ENCODE peak calls at places on chromosomes 5 and 9, in six cellular contexts. One of them, this sample, is unnamed.

GRCh38 chr9:36772449-36773370 is 200.0 kb downstream of the MELK start:
- DNase-seq in fibroblast of lung: peak; percentile 23
- DNase-seq in CD4-positive, CD25-positive, alpha-beta regulatory T cell: no peak
- DNase-seq in GM23248: peak; percentile 51
- DNase-seq in gastrocnemius medialis: no peak
- DNase-seq in heart left ventricle: no peak
- DNase-seq in this sample: peak; percentile 40

GRCh38 chr5:7869474-7870136 is 657 bp downstream of the MTRR start:
- DNase-seq in CD4-positive, CD25-positive, alpha-beta regulatory T cell: peak; percentile 56
- DNase-seq in GM23248: peak; percentile 69
- DNase-seq in fibroblast of lung: no peak
- DNase-seq in heart left ventricle: peak; percentile 24
- DNase-seq in gastrocnemius medialis: no peak
- DNase-seq in this sample: peak; percentile 31

GRCh38 chr5:180105827-180106312 is 34.3 kb upstream of the RNF130 start:
- DNase-seq in GM23248: peak; percentile 12
- DNase-seq in CD4-positive, CD25-positive, alpha-beta regulatory T cell: no peak
- DNase-seq in gastrocnemius medialis: no peak
- DNase-seq in heart left ventricle: no peak
- DNase-seq in fibroblast of lung: peak; percentile 28
- DNase-seq in this sample: no peak

GRCh38 chr5:146510528-146510927 is 5.5 kb downstream of the GPR151 start:
- DNase-seq in GM23248: peak; percentile 70
- DNase-seq in heart left ventricle: no peak
- DNase-seq in gastrocnemius medialis: no peak
- DNase-seq in CD4-positive, CD25-positive, alpha-beta regulatory T cell: no peak
- DNase-seq in fibroblast of lung: peak; percentile 66
- DNase-seq in this sample: peak; percentile 16

GRCh38 chr9:136945333-136946227 is 537 bp downstream of the C8G start:
- DNase-seq in GM23248: no peak
- DNase-seq in heart left ventricle: no peak
- DNase-seq in gastrocnemius medialis: no peak
- DNase-seq in CD4-positive, CD25-positive, alpha-beta regulatory T cell: no peak
- DNase-seq in fibroblast of lung: no peak
- DNase-seq in this sample: no peak

GRCh38 chr5:115586525-115587146 is 15.6 kb downstream of the TICAM2 start:
- DNase-seq in GM23248: peak; percentile 77
- DNase-seq in fibroblast of lung: peak; percentile 71
- DNase-seq in gastrocnemius medialis: no peak
- DNase-seq in CD4-positive, CD25-positive, alpha-beta regulatory T cell: peak; percentile 23
- DNase-seq in heart left ventricle: no peak
- DNase-seq in this sample: no peak

GRCh38 chr5:75666801-75667200 is 50.4 kb downstream of the POC5 start:
- DNase-seq in fibroblast of lung: no peak
- DNase-seq in gastrocnemius medialis: no peak
- DNase-seq in heart left ventricle: no peak
- DNase-seq in CD4-positive, CD25-positive, alpha-beta regulatory T cell: no peak
- DNase-seq in GM23248: no peak
- DNase-seq in this sample: no peak

GRCh38 chr9:126793686-126794417 is 11.0 kb upstream of the ZBTB43 start:
- DNase-seq in CD4-positive, CD25-positive, alpha-beta regulatory T cell: no peak
- DNase-seq in fibroblast of lung: no peak
- DNase-seq in GM23248: no peak
- DNase-seq in heart left ventricle: peak; percentile 17
- DNase-seq in gastrocnemius medialis: no peak
- DNase-seq in this sample: peak; percentile 93

GRCh38 chr9:4489562-4489918 is 728 bp upstream of the SLC1A1 start:
- DNase-seq in gastrocnemius medialis: no peak
- DNase-seq in CD4-positive, CD25-positive, alpha-beta regulatory T cell: no peak
- DNase-seq in GM23248: peak; percentile 74
- DNase-seq in heart left ventricle: peak; percentile 25
- DNase-seq in fibroblast of lung: peak; percentile 13
- DNase-seq in this sample: no peak

GRCh38 chr5:14165375-14166091 is 22.4 kb downstream of the TRIO start:
- DNase-seq in heart left ventricle: no peak
- DNase-seq in gastrocnemius medialis: no peak
- DNase-seq in GM23248: peak; percentile 78
- DNase-seq in fibroblast of lung: peak; percentile 61
- DNase-seq in CD4-positive, CD25-positive, alpha-beta regulatory T cell: no peak
- DNase-seq in this sample: peak; percentile 84

GRCh38 chr9:95506692-95507455 is 9.9 kb downstream of the PTCH1 start:
- DNase-seq in fibroblast of lung: peak; percentile 61
- DNase-seq in GM23248: peak; percentile 82
- DNase-seq in heart left ventricle: peak; percentile 50
- DNase-seq in gastrocnemius medialis: peak; percentile 22
- DNase-seq in CD4-positive, CD25-positive, alpha-beta regulatory T cell: no peak
- DNase-seq in this sample: peak; percentile 67

GRCh38 chr5:10317825-10318682 is 10.4 kb upstream of the CMBL start:
- DNase-seq in heart left ventricle: no peak
- DNase-seq in GM23248: no peak
- DNase-seq in gastrocnemius medialis: peak; percentile 55
- DNase-seq in CD4-positive, CD25-positive, alpha-beta regulatory T cell: no peak
- DNase-seq in fibroblast of lung: no peak
- DNase-seq in this sample: peak; percentile 9

GRCh38 chr9:130111805-130112204 is 58.1 kb downstream of the GPR107 start:
- DNase-seq in fibroblast of lung: no peak
- DNase-seq in CD4-positive, CD25-positive, alpha-beta regulatory T cell: no peak
- DNase-seq in gastrocnemius medialis: no peak
- DNase-seq in heart left ventricle: no peak
- DNase-seq in GM23248: no peak
- DNase-seq in this sample: no peak

GRCh38 chr5:169300468-169301385 is at the start of gene SLIT3:
- DNase-seq in CD4-positive, CD25-positive, alpha-beta regulatory T cell: no peak
- DNase-seq in gastrocnemius medialis: peak; percentile 46
- DNase-seq in heart left ventricle: peak; percentile 77
- DNase-seq in fibroblast of lung: peak; percentile 70
- DNase-seq in GM23248: peak; percentile 96
- DNase-seq in this sample: peak; percentile 86

GRCh38 chr9:135920973-135921585 is 13.7 kb upstream of the CAMSAP1 start:
- DNase-seq in fibroblast of lung: no peak
- DNase-seq in gastrocnemius medialis: peak; percentile 19
- DNase-seq in heart left ventricle: no peak
- DNase-seq in CD4-positive, CD25-positive, alpha-beta regulatory T cell: no peak
- DNase-seq in GM23248: no peak
- DNase-seq in this sample: no peak

GRCh38 chr9:70081120-70081495 is 37.5 kb downstream of the MAMDC2 start:
- DNase-seq in fibroblast of lung: peak; percentile 65
- DNase-seq in CD4-positive, CD25-positive, alpha-beta regulatory T cell: no peak
- DNase-seq in GM23248: peak; percentile 44
- DNase-seq in heart left ventricle: peak; percentile 24
- DNase-seq in gastrocnemius medialis: no peak
- DNase-seq in this sample: peak; percentile 64
- H3K4me1 ChIP-seq in fibroblast of lung: peaks cover 3% of the 10 kb centered on the region
- H3K4me1 ChIP-seq in CD4-positive, CD25-positive, alpha-beta regulatory T cell: no peaks in the 10 kb centered on the region
- H3K4me1 ChIP-seq in GM23248: peaks cover 6% of the 10 kb centered on the region
- H3K4me1 ChIP-seq in heart left ventricle: no peaks in the 10 kb centered on the region
- H3K4me1 ChIP-seq in gastrocnemius medialis: peaks cover 19% of the 10 kb centered on the region
- H3K4me1 ChIP-seq in this sample: peaks cover 28% of the 10 kb centered on the region

GRCh38 chr5:173835662-173836061 is 52.5 kb upstream of the CPEB4 start:
- DNase-seq in CD4-positive, CD25-positive, alpha-beta regulatory T cell: no peak
- DNase-seq in GM23248: peak; percentile 34
- DNase-seq in heart left ventricle: no peak
- DNase-seq in fibroblast of lung: no peak
- DNase-seq in gastrocnemius medialis: peak; percentile 88
- DNase-seq in this sample: no peak
- H3K4me1 ChIP-seq in CD4-positive, CD25-positive, alpha-beta regulatory T cell: no peaks in the 10 kb centered on the region
- H3K4me1 ChIP-seq in GM23248: no peaks in the 10 kb centered on the region
- H3K4me1 ChIP-seq in heart left ventricle: no peaks in the 10 kb centered on the region
- H3K4me1 ChIP-seq in fibroblast of lung: no peaks in the 10 kb centered on the region
- H3K4me1 ChIP-seq in gastrocnemius medialis: peaks cover 39% of the 10 kb centered on the region
- H3K4me1 ChIP-seq in this sample: no peaks in the 10 kb centered on the region

GRCh38 chr5:74352256-74352655 is 288.3 kb downstream of the ENC1 start:
- DNase-seq in heart left ventricle: no peak
- DNase-seq in GM23248: peak; percentile 22
- DNase-seq in gastrocnemius medialis: no peak
- DNase-seq in CD4-positive, CD25-positive, alpha-beta regulatory T cell: no peak
- DNase-seq in fibroblast of lung: no peak
- DNase-seq in this sample: no peak
- H3K4me1 ChIP-seq in heart left ventricle: no peaks in the 10 kb centered on the region
- H3K4me1 ChIP-seq in GM23248: no peaks in the 10 kb centered on the region
- H3K4me1 ChIP-seq in gastrocnemius medialis: no peaks in the 10 kb centered on the region
- H3K4me1 ChIP-seq in CD4-positive, CD25-positive, alpha-beta regulatory T cell: no peaks in the 10 kb centered on the region
- H3K4me1 ChIP-seq in fibroblast of lung: no peaks in the 10 kb centered on the region
- H3K4me1 ChIP-seq in this sample: peaks cover 3% of the 10 kb centered on the region

GRCh38 chr9:127972316-127972871 is 8.4 kb downstream of the EEIG1 start:
- DNase-seq in CD4-positive, CD25-positive, alpha-beta regulatory T cell: no peak
- DNase-seq in gastrocnemius medialis: peak; percentile 62
- DNase-seq in heart left ventricle: peak; percentile 59
- DNase-seq in GM23248: no peak
- DNase-seq in fibroblast of lung: no peak
- DNase-seq in this sample: no peak
- H3K4me1 ChIP-seq in CD4-positive, CD25-positive, alpha-beta regulatory T cell: peaks cover 98% of the 10 kb centered on the region
- H3K4me1 ChIP-seq in gastrocnemius medialis: peaks cover 78% of the 10 kb centered on the region
- H3K4me1 ChIP-seq in heart left ventricle: peaks cover 77% of the 10 kb centered on the region
- H3K4me1 ChIP-seq in GM23248: peaks cover 53% of the 10 kb centered on the region
- H3K4me1 ChIP-seq in fibroblast of lung: peaks cover 43% of the 10 kb centered on the region
- H3K4me1 ChIP-seq in this sample: peaks cover 46% of the 10 kb centered on the region

DNA sequence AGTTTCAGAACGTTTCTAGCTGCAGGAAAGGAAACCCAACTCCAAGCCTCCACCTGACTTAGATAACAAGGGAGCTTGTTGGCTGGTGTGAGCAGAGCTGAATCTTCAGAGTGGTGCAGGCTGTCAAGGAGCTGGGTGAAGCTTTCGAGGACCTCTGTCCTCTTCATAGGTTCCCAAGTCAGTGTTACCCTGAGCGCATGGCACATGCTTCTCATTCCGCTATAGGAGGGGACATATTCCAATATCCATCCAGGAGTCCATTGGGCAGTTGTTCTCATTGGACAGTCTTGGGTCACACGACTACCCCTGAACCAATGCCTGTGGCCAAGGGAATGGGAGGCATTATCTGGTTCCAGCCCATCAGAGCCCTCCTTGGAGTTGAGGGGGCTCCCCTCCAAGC is 50.3 kb downstream of the DUSP1 start:
- DNase-seq in heart left ventricle: no peak
- DNase-seq in CD4-positive, CD25-positive, alpha-beta regulatory T cell: no peak
- DNase-seq in fibroblast of lung: no peak
- DNase-seq in gastrocnemius medialis: no peak
- DNase-seq in GM23248: no peak
- DNase-seq in this sample: no peak
- H3K4me1 ChIP-seq in heart left ventricle: peaks cover 13% of the 10 kb centered on the region
- H3K4me1 ChIP-seq in CD4-positive, CD25-positive, alpha-beta regulatory T cell: no peaks in the 10 kb centered on the region
- H3K4me1 ChIP-seq in fibroblast of lung: no peaks in the 10 kb centered on the region
- H3K4me1 ChIP-seq in gastrocnemius medialis: peaks cover 12% of the 10 kb centered on the region
- H3K4me1 ChIP-seq in GM23248: peaks cover 14% of the 10 kb centered on the region
- H3K4me1 ChIP-seq in this sample: no peaks in the 10 kb centered on the region

GRCh38 chr5:55030676-55031445 is 6.8 kb downstream of the GZMK start:
- DNase-seq in gastrocnemius medialis: no peak
- DNase-seq in heart left ventricle: no peak
- DNase-seq in GM23248: no peak
- DNase-seq in fibroblast of lung: no peak
- DNase-seq in CD4-positive, CD25-positive, alpha-beta regulatory T cell: no peak
- DNase-seq in this sample: no peak

GRCh38 chr5:55030220-55030619 is 6.2 kb downstream of the GZMK start:
- DNase-seq in gastrocnemius medialis: no peak
- DNase-seq in CD4-positive, CD25-positive, alpha-beta regulatory T cell: no peak
- DNase-seq in heart left ventricle: no peak
- DNase-seq in GM23248: no peak
- DNase-seq in fibroblast of lung: no peak
- DNase-seq in this sample: no peak

GRCh38 chr5:55027589-55027988 is 3.5 kb downstream of the GZMK start:
- DNase-seq in GM23248: no peak
- DNase-seq in heart left ventricle: no peak
- DNase-seq in gastrocnemius medialis: no peak
- DNase-seq in CD4-positive, CD25-positive, alpha-beta regulatory T cell: peak; percentile 86
- DNase-seq in fibroblast of lung: no peak
- DNase-seq in this sample: no peak

GRCh38 chr5:55033568-55033967 is 9.5 kb downstream of the GZMK start:
- DNase-seq in heart left ventricle: no peak
- DNase-seq in fibroblast of lung: no peak
- DNase-seq in CD4-positive, CD25-positive, alpha-beta regulatory T cell: no peak
- DNase-seq in GM23248: no peak
- DNase-seq in gastrocnemius medialis: no peak
- DNase-seq in this sample: no peak

GRCh38 chr5:55031492-55031891 is 7.4 kb downstream of the GZMK start:
- DNase-seq in GM23248: peak; percentile 12
- DNase-seq in CD4-positive, CD25-positive, alpha-beta regulatory T cell: no peak
- DNase-seq in fibroblast of lung: no peak
- DNase-seq in gastrocnemius medialis: no peak
- DNase-seq in heart left ventricle: no peak
- DNase-seq in this sample: no peak
- H3K4me1 ChIP-seq in GM23248: peaks cover 7% of the 10 kb centered on the region
- H3K4me1 ChIP-seq in CD4-positive, CD25-positive, alpha-beta regulatory T cell: peaks cover 17% of the 10 kb centered on the region
- H3K4me1 ChIP-seq in fibroblast of lung: no peaks in the 10 kb centered on the region
- H3K4me1 ChIP-seq in gastrocnemius medialis: no peaks in the 10 kb centered on the region
- H3K4me1 ChIP-seq in heart left ventricle: no peaks in the 10 kb centered on the region
- H3K4me1 ChIP-seq in this sample: no peaks in the 10 kb centered on the region

GRCh38 chr5:107474361-107474723 is 196.4 kb downstream of the EFNA5 start:
- DNase-seq in CD4-positive, CD25-positive, alpha-beta regulatory T cell: no peak
- DNase-seq in GM23248: no peak
- DNase-seq in fibroblast of lung: no peak
- DNase-seq in gastrocnemius medialis: no peak
- DNase-seq in heart left ventricle: no peak
- DNase-seq in this sample: no peak
- H3K4me1 ChIP-seq in CD4-positive, CD25-positive, alpha-beta regulatory T cell: peaks cover 16% of the 10 kb centered on the region
- H3K4me1 ChIP-seq in GM23248: peaks cover 9% of the 10 kb centered on the region
- H3K4me1 ChIP-seq in fibroblast of lung: peaks cover 4% of the 10 kb centered on the region
- H3K4me1 ChIP-seq in gastrocnemius medialis: no peaks in the 10 kb centered on the region
- H3K4me1 ChIP-seq in heart left ventricle: no peaks in the 10 kb centered on the region
- H3K4me1 ChIP-seq in this sample: peaks cover 45% of the 10 kb centered on the region

DNA sequence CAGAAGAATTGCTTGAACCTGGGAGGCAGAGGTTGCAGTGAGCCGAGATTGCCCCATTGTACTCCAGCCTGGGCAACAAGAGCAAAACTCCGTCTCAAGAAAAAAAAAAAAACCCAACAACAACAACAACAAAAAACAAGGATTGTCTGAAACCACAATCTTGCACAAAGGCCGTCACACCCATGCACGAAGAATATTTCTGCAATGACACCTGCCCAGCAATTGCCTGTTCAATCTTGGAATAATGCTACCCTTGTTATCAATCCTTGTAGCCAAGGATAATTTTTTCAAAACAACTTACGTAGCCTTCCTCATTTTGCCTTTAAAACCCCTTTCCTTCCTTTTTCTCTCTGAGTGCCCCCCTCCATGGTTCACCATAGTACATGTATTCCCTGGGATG is 3.7 kb upstream of the CLTB start:
- DNase-seq in CD4-positive, CD25-positive, alpha-beta regulatory T cell: no peak
- DNase-seq in fibroblast of lung: no peak
- DNase-seq in gastrocnemius medialis: no peak
- DNase-seq in heart left ventricle: no peak
- DNase-seq in GM23248: no peak
- DNase-seq in this sample: no peak
- H3K4me1 ChIP-seq in CD4-positive, CD25-positive, alpha-beta regulatory T cell: peaks cover 17% of the 10 kb centered on the region
- H3K4me1 ChIP-seq in fibroblast of lung: peaks cover 4% of the 10 kb centered on the region
- H3K4me1 ChIP-seq in gastrocnemius medialis: peaks cover 10% of the 10 kb centered on the region
- H3K4me1 ChIP-seq in heart left ventricle: peaks cover 14% of the 10 kb centered on the region
- H3K4me1 ChIP-seq in GM23248: peaks cover 5% of the 10 kb centered on the region
- H3K4me1 ChIP-seq in this sample: peaks cover 24% of the 10 kb centered on the region